ENCODE peak calls at places on chromosomes 1 and 21, in ten cellular contexts. One of them, this sample, is unnamed.

GRCh38 chr1:22364764-22365163 is 86.9 kb upstream of the ZBTB40 start:
- DNase-seq in left ventricle myocardium inferior: no peak
- DNase-seq in MM.1S: no peak
- DNase-seq in adrenal gland: no peak
- DNase-seq in ovary: no peak
- DNase-seq in uterus: no peak
- DNase-seq in GM23338: peak; percentile 70
- DNase-seq in tibial nerve: no peak
- DNase-seq in heart left ventricle: no peak
- DNase-seq in ascending aorta: no peak
- DNase-seq in this sample: no peak

GRCh38 chr1:208162903-208163302 is 81.3 kb downstream of the PLXNA2 start:
- DNase-seq in left ventricle myocardium inferior: no peak
- DNase-seq in MM.1S: no peak
- DNase-seq in adrenal gland: no peak
- DNase-seq in ovary: no peak
- DNase-seq in uterus: no peak
- DNase-seq in GM23338: no peak
- DNase-seq in tibial nerve: no peak
- DNase-seq in heart left ventricle: no peak
- DNase-seq in ascending aorta: no peak
- DNase-seq in this sample: no peak

GRCh38 chr1:228084325-228084724 is 1.8 kb downstream of the ARF1 start:
- DNase-seq in left ventricle myocardium inferior: no peak
- DNase-seq in MM.1S: peak; percentile 51
- DNase-seq in adrenal gland: no peak
- DNase-seq in ovary: no peak
- DNase-seq in uterus: no peak
- DNase-seq in GM23338: no peak
- DNase-seq in tibial nerve: no peak
- DNase-seq in heart left ventricle: no peak
- DNase-seq in ascending aorta: no peak
- DNase-seq in this sample: no peak

GRCh38 chr1:82464362-82464931 is 663.7 kb downstream of the ADGRL2 start:
- DNase-seq in left ventricle myocardium inferior: peak; percentile 18
- DNase-seq in MM.1S: no peak
- DNase-seq in adrenal gland: peak; percentile 25
- DNase-seq in ovary: peak; percentile 25
- DNase-seq in uterus: peak; percentile 12
- DNase-seq in GM23338: peak; percentile 3
- DNase-seq in tibial nerve: peak; percentile 55
- DNase-seq in heart left ventricle: no peak
- DNase-seq in ascending aorta: no peak
- DNase-seq in this sample: no peak

GRCh38 chr21:39612233-39613028 is at the start of gene B3GALT5:
- DNase-seq in left ventricle myocardium inferior: no peak
- DNase-seq in MM.1S: no peak
- DNase-seq in adrenal gland: no peak
- DNase-seq in ovary: no peak
- DNase-seq in uterus: no peak
- DNase-seq in GM23338: peak; percentile 94
- DNase-seq in tibial nerve: no peak
- DNase-seq in heart left ventricle: no peak
- DNase-seq in ascending aorta: no peak
- DNase-seq in this sample: peak; percentile 53

GRCh38 chr1:30507391-30508174 is 215.8 kb downstream of the MATN1 start:
- DNase-seq in left ventricle myocardium inferior: no peak
- DNase-seq in MM.1S: no peak
- DNase-seq in adrenal gland: no peak
- DNase-seq in ovary: no peak
- DNase-seq in uterus: no peak
- DNase-seq in GM23338: no peak
- DNase-seq in tibial nerve: no peak
- DNase-seq in heart left ventricle: no peak
- DNase-seq in ascending aorta: no peak
- DNase-seq in this sample: no peak

GRCh38 chr1:43558346-43558841 is 27.7 kb downstream of the PTPRF start:
- DNase-seq in left ventricle myocardium inferior: no peak
- DNase-seq in MM.1S: no peak
- DNase-seq in adrenal gland: no peak
- DNase-seq in ovary: peak; percentile 49
- DNase-seq in uterus: peak; percentile 70
- DNase-seq in GM23338: peak; percentile 78
- DNase-seq in tibial nerve: no peak
- DNase-seq in heart left ventricle: no peak
- DNase-seq in ascending aorta: peak; percentile 69
- DNase-seq in this sample: peak; percentile 62

GRCh38 chr1:40133122-40133665 is 28.0 kb upstream of the RLF start:
- DNase-seq in left ventricle myocardium inferior: no peak
- DNase-seq in MM.1S: no peak
- DNase-seq in adrenal gland: no peak
- DNase-seq in ovary: no peak
- DNase-seq in uterus: no peak
- DNase-seq in GM23338: peak; percentile 2
- DNase-seq in tibial nerve: no peak
- DNase-seq in heart left ventricle: no peak
- DNase-seq in ascending aorta: no peak
- DNase-seq in this sample: no peak

GRCh38 chr1:220813013-220813412 is 26.3 kb downstream of the MTARC1 start:
- DNase-seq in left ventricle myocardium inferior: no peak
- DNase-seq in MM.1S: no peak
- DNase-seq in adrenal gland: no peak
- DNase-seq in ovary: no peak
- DNase-seq in uterus: no peak
- DNase-seq in GM23338: peak; percentile 72
- DNase-seq in tibial nerve: no peak
- DNase-seq in heart left ventricle: no peak
- DNase-seq in ascending aorta: no peak
- DNase-seq in this sample: no peak

GRCh38 chr1:115593365-115594259 is 48.2 kb upstream of the VANGL1 start:
- DNase-seq in left ventricle myocardium inferior: no peak
- DNase-seq in MM.1S: no peak
- DNase-seq in adrenal gland: no peak
- DNase-seq in ovary: no peak
- DNase-seq in uterus: no peak
- DNase-seq in GM23338: no peak
- DNase-seq in tibial nerve: peak; percentile 17
- DNase-seq in heart left ventricle: no peak
- DNase-seq in ascending aorta: no peak
- DNase-seq in this sample: no peak

GRCh38 chr1:54937469-54937868 is 43.0 kb upstream of the TMEM61 start:
- DNase-seq in left ventricle myocardium inferior: no peak
- DNase-seq in MM.1S: no peak
- DNase-seq in adrenal gland: no peak
- DNase-seq in ovary: no peak
- DNase-seq in uterus: no peak
- DNase-seq in GM23338: peak; percentile 25
- DNase-seq in tibial nerve: no peak
- DNase-seq in heart left ventricle: no peak
- DNase-seq in ascending aorta: no peak
- DNase-seq in this sample: no peak

GRCh38 chr21:19981938-19982337 is 1016.3 kb upstream of the NCAM2 start:
- DNase-seq in left ventricle myocardium inferior: no peak
- DNase-seq in MM.1S: no peak
- DNase-seq in adrenal gland: no peak
- DNase-seq in ovary: no peak
- DNase-seq in uterus: no peak
- DNase-seq in GM23338: peak; percentile 52
- DNase-seq in tibial nerve: no peak
- DNase-seq in heart left ventricle: no peak
- DNase-seq in ascending aorta: no peak
- DNase-seq in this sample: no peak

GRCh38 chr21:46116189-46116845 is 18.4 kb downstream of the COL6A2 start:
- DNase-seq in left ventricle myocardium inferior: peak; percentile 8
- DNase-seq in MM.1S: no peak
- DNase-seq in adrenal gland: peak; percentile 5
- DNase-seq in ovary: peak; percentile 15
- DNase-seq in uterus: peak; percentile 16
- DNase-seq in GM23338: no peak
- DNase-seq in tibial nerve: no peak
- DNase-seq in heart left ventricle: no peak
- DNase-seq in ascending aorta: peak; percentile 62
- DNase-seq in this sample: no peak

GRCh38 chr1:31041529-31041928 is 24.0 kb downstream of the PUM1 start:
- DNase-seq in left ventricle myocardium inferior: no peak
- DNase-seq in MM.1S: no peak
- DNase-seq in adrenal gland: no peak
- DNase-seq in ovary: no peak
- DNase-seq in uterus: no peak
- DNase-seq in GM23338: no peak
- DNase-seq in tibial nerve: no peak
- DNase-seq in heart left ventricle: no peak
- DNase-seq in ascending aorta: no peak
- DNase-seq in this sample: no peak

GRCh38 chr21:36355071-36355680 is 30.0 kb upstream of the CHAF1B start:
- DNase-seq in left ventricle myocardium inferior: no peak
- DNase-seq in MM.1S: no peak
- DNase-seq in adrenal gland: no peak
- DNase-seq in ovary: no peak
- DNase-seq in uterus: no peak
- DNase-seq in GM23338: no peak
- DNase-seq in tibial nerve: no peak
- DNase-seq in heart left ventricle: no peak
- DNase-seq in ascending aorta: no peak
- DNase-seq in this sample: no peak

GRCh38 chr1:234091065-234091401 is 186.6 kb downstream of the SLC35F3 start:
- DNase-seq in left ventricle myocardium inferior: no peak
- DNase-seq in MM.1S: no peak
- DNase-seq in adrenal gland: no peak
- DNase-seq in ovary: no peak
- DNase-seq in uterus: no peak
- DNase-seq in GM23338: no peak
- DNase-seq in tibial nerve: no peak
- DNase-seq in heart left ventricle: no peak
- DNase-seq in ascending aorta: no peak
- DNase-seq in this sample: no peak

GRCh38 chr1:234093107-234093506 is 188.6 kb downstream of the SLC35F3 start:
- DNase-seq in left ventricle myocardium inferior: no peak
- DNase-seq in MM.1S: no peak
- DNase-seq in adrenal gland: no peak
- DNase-seq in ovary: no peak
- DNase-seq in uterus: no peak
- DNase-seq in GM23338: no peak
- DNase-seq in tibial nerve: no peak
- DNase-seq in heart left ventricle: no peak
- DNase-seq in ascending aorta: no peak
- DNase-seq in this sample: no peak

GRCh38 chr1:234093741-234094140 is 189.3 kb downstream of the SLC35F3 start:
- DNase-seq in left ventricle myocardium inferior: peak; percentile 54
- DNase-seq in MM.1S: no peak
- DNase-seq in adrenal gland: no peak
- DNase-seq in ovary: no peak
- DNase-seq in uterus: peak; percentile 46
- DNase-seq in GM23338: no peak
- DNase-seq in tibial nerve: peak; percentile 10
- DNase-seq in heart left ventricle: peak; percentile 67
- DNase-seq in ascending aorta: no peak
- DNase-seq in this sample: no peak

GRCh38 chr1:234090212-234091064 is 186.0 kb downstream of the SLC35F3 start:
- DNase-seq in left ventricle myocardium inferior: no peak
- DNase-seq in MM.1S: no peak
- DNase-seq in adrenal gland: no peak
- DNase-seq in ovary: no peak
- DNase-seq in uterus: no peak
- DNase-seq in GM23338: no peak
- DNase-seq in tibial nerve: no peak
- DNase-seq in heart left ventricle: no peak
- DNase-seq in ascending aorta: no peak
- DNase-seq in this sample: no peak

GRCh38 chr1:234089396-234089795 is 184.9 kb downstream of the SLC35F3 start:
- DNase-seq in left ventricle myocardium inferior: no peak
- DNase-seq in MM.1S: no peak
- DNase-seq in adrenal gland: no peak
- DNase-seq in ovary: no peak
- DNase-seq in uterus: no peak
- DNase-seq in GM23338: peak; percentile 68
- DNase-seq in tibial nerve: no peak
- DNase-seq in heart left ventricle: no peak
- DNase-seq in ascending aorta: no peak
- DNase-seq in this sample: no peak
- TF ChIP-seq CTCF in left ventricle myocardium inferior: no peak
- TF ChIP-seq CTCF in MM.1S: peak; percentile 18
- TF ChIP-seq CTCF in adrenal gland: no peak
- TF ChIP-seq CTCF in ovary: no peak
- TF ChIP-seq CTCF in uterus: no peak
- TF ChIP-seq CTCF in GM23338: peak; percentile 73
- TF ChIP-seq CTCF in tibial nerve: no peak
- TF ChIP-seq CTCF in heart left ventricle: no peak
- TF ChIP-seq CTCF in ascending aorta: no peak
- TF ChIP-seq CTCF in this sample: no peak

DNA sequence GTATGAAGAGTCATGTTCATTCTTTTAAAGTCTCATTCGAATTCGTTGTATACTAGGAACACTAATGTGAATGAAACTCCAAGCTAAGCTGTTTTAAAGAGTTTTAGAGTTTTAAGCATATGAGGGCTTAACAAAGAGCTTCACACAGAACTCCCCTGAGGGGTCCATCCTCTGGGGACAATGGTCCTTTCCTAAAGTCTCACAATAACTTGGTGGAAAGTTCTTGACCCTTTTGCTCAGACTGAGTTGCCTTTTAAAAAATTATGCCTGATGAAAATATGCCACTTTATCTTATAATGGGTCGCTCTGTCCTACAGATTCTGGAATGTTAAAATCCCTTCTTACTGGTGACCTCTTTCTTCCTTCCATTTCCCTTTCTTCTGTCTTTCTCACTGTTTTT is 64.3 kb downstream of the RGL1 start:
- DNase-seq in left ventricle myocardium inferior: no peak
- DNase-seq in MM.1S: no peak
- DNase-seq in adrenal gland: no peak
- DNase-seq in ovary: no peak
- DNase-seq in uterus: no peak
- DNase-seq in GM23338: no peak
- DNase-seq in tibial nerve: no peak
- DNase-seq in heart left ventricle: no peak
- DNase-seq in ascending aorta: no peak
- DNase-seq in this sample: no peak
- H3K4me1 ChIP-seq in left ventricle myocardium inferior: peaks cover 52% of the 10 kb centered on the region
- H3K4me1 ChIP-seq in MM.1S: peaks cover 10% of the 10 kb centered on the region
- H3K4me1 ChIP-seq in adrenal gland: peaks cover 46% of the 10 kb centered on the region
- H3K4me1 ChIP-seq in ovary: peaks cover 18% of the 10 kb centered on the region
- H3K4me1 ChIP-seq in uterus: peaks cover 5% of the 10 kb centered on the region
- H3K4me1 ChIP-seq in GM23338: peaks cover 34% of the 10 kb centered on the region
- H3K4me1 ChIP-seq in tibial nerve: no peaks in the 10 kb centered on the region
- H3K4me1 ChIP-seq in heart left ventricle: peaks cover 31% of the 10 kb centered on the region
- H3K4me1 ChIP-seq in ascending aorta: peaks cover 14% of the 10 kb centered on the region
- H3K4me1 ChIP-seq in this sample: no peaks in the 10 kb centered on the region

GRCh38 chr1:212367474-212368072 is 47.1 kb downstream of the PACC1 start:
- DNase-seq in left ventricle myocardium inferior: no peak
- DNase-seq in MM.1S: no peak
- DNase-seq in adrenal gland: no peak
- DNase-seq in ovary: no peak
- DNase-seq in uterus: no peak
- DNase-seq in GM23338: no peak
- DNase-seq in tibial nerve: no peak
- DNase-seq in heart left ventricle: no peak
- DNase-seq in ascending aorta: no peak
- DNase-seq in this sample: no peak
- H3K36me3 ChIP-seq in left ventricle myocardium inferior: peaks cover 16% of the 10 kb centered on the region
- H3K36me3 ChIP-seq in MM.1S: no peaks in the 10 kb centered on the region
- H3K36me3 ChIP-seq in adrenal gland: peaks cover 12% of the 10 kb centered on the region
- H3K36me3 ChIP-seq in ovary: no peaks in the 10 kb centered on the region
- H3K36me3 ChIP-seq in uterus: no peaks in the 10 kb centered on the region
- H3K36me3 ChIP-seq in GM23338: peaks cover 7% of the 10 kb centered on the region
- H3K36me3 ChIP-seq in tibial nerve: peaks cover 3% of the 10 kb centered on the region
- H3K36me3 ChIP-seq in heart left ventricle: peaks cover 32% of the 10 kb centered on the region
- H3K36me3 ChIP-seq in ascending aorta: peaks cover 26% of the 10 kb centered on the region
- H3K36me3 ChIP-seq in this sample: no peaks in the 10 kb centered on the region

GRCh38 chr1:83554174-83554573 is 444.8 kb downstream of the TTLL7 start:
- DNase-seq in left ventricle myocardium inferior: peak; percentile 13
- DNase-seq in MM.1S: no peak
- DNase-seq in adrenal gland: no peak
- DNase-seq in ovary: no peak
- DNase-seq in uterus: no peak
- DNase-seq in GM23338: peak; percentile 54
- DNase-seq in tibial nerve: no peak
- DNase-seq in heart left ventricle: no peak
- DNase-seq in ascending aorta: no peak
- DNase-seq in this sample: no peak
- TF ChIP-seq CTCF in left ventricle myocardium inferior: no peak
- TF ChIP-seq CTCF in MM.1S: no peak
- TF ChIP-seq CTCF in adrenal gland: no peak
- TF ChIP-seq CTCF in ovary: no peak
- TF ChIP-seq CTCF in uterus: no peak
- TF ChIP-seq CTCF in GM23338: peak; percentile 11
- TF ChIP-seq CTCF in tibial nerve: no peak
- TF ChIP-seq CTCF in heart left ventricle: no peak
- TF ChIP-seq CTCF in ascending aorta: no peak
- TF ChIP-seq CTCF in this sample: no peak